ENCODE peak calls at places on chromosomes 7 and 10, in ten cellular contexts. F, W, B, T, I, H, R, J, M and V are unnamed samples. For H3K36me3, the result is how much of the 10 kb centered on the place peaks cover.

GRCh38 chr7:137151056-137151731 is 192.3 kb downstream of the PTN start:
- DNase-seq in H (no peak), M (no peak), F (no peak), J (no peak), I (no peak), T (no peak), W (no peak), B (no peak), R (no peak), V (no peak)

GRCh38 chr7:67589178-67589577 is 592.5 kb downstream of the TYW1 start:
- DNase-seq in R (no peak), F (no peak), T (no peak), B (no peak), M (no peak), I (no peak), H (no peak), J (no peak), W (no peak), V (no peak)

GRCh38 chr7:30224511-30225031 is 59.8 kb upstream of the ZNRF2 start:
- DNase-seq in I (no peak), H (no peak), R (peak), M (no peak), F (no peak), T (no peak), B (no peak), W (no peak), J (no peak), V (peak)

GRCh38 chr10:17643339-17643754 is 604 bp upstream of the STAM start:
- DNase-seq in T (peak), H (peak), M (peak), W (peak), I (peak), J (no peak), F (peak), R (peak), B (peak), V (peak)

GRCh38 chr10:32163076-32163773 is 107.0 kb upstream of the KIF5B start:
- DNase-seq in R (no peak), F (no peak), T (no peak), B (no peak), H (no peak), M (no peak), W (no peak), J (no peak), I (no peak), V (no peak)

GRCh38 chr10:36349445-36350063 is 707.5 kb upstream of the FZD8 start:
- DNase-seq in I (no peak), R (no peak), T (no peak), M (no peak), F (no peak), W (no peak), B (no peak), J (peak), H (no peak), V (no peak)

GRCh38 chr10:30854656-30855055 is 177.0 kb downstream of the ZNF438 start:
- DNase-seq in H (no peak), F (no peak), B (no peak), I (no peak), T (no peak), J (no peak), M (no peak), W (no peak), R (no peak), V (no peak)

GRCh38 chr7:81014266-81014665 is 95.4 kb upstream of the SEMA3C start:
- DNase-seq in H (no peak), R (no peak), I (no peak), T (no peak), F (no peak), J (no peak), W (no peak), B (no peak), M (no peak), V (no peak)

GRCh38 chr7:5143935-5144903 is 45.8 kb upstream of the WIPI2 start:
- DNase-seq in T (no peak), M (peak), J (peak), B (peak), I (peak), R (no peak), W (peak), F (peak), H (peak), V (no peak)

GRCh38 chr7:159119026-159119741 is 25.5 kb downstream of the VIPR2 start:
- DNase-seq in T (peak), J (no peak), H (no peak), W (no peak), B (peak), R (no peak), I (no peak), F (no peak), M (no peak), V (peak)

GRCh38 chr7:86814980-86815379 is 171.3 kb downstream of the GRM3 start:
- DNase-seq in R (no peak), F (no peak), M (no peak), J (peak), H (no peak), I (no peak), W (no peak), B (no peak), T (no peak), V (no peak)

GRCh38 chr10:104317195-104318095 is 20.8 kb downstream of the ITPRIP start:
- DNase-seq in H (no peak), B (peak), W (no peak), J (peak), I (peak), M (no peak), T (peak), F (no peak), R (no peak), V (no peak)
- H3K27ac ChIP-seq in H (no peak), B (no peak), W (no peak), J (peak), I (peak), M (no peak), T (no peak), F (peak), R (peak), V (peak)

DNA sequence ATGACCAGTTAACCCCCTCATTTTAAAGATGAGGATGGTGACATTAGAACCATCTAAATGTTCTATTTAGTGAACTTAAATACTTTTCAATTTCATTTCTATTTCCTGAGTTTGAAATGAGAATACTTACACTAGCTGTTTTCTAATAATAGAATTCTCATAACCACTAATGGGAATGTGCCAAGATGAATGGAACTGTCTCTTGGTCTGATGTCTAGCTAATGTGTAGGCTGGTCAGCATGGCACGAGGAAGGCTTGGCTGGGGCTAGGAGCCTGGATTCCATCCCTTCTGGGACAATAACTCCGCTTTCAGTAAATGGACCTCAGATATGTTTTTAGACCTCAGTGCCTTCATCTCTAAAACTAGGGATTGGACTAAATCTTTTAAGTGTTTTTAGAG is 185.8 kb upstream of the NRP1 start:
- DNase-seq in W (no peak), J (no peak), T (no peak), I (no peak), F (no peak), B (no peak), H (no peak), R (no peak), M (no peak), V (no peak)
- TF ChIP-seq CTCF in W (no peak), J (no peak), T (no peak), I (no peak), F (no peak), B (no peak), H (no peak), R (no peak), M (no peak), V (no peak)

GRCh38 chr10:13189946-13190345 is 28.6 kb downstream of the MCM10 start:
- DNase-seq in R (no peak), B (no peak), I (no peak), T (no peak), H (no peak), M (no peak), W (no peak), J (no peak), F (no peak), V (no peak)

GRCh38 chr10:13188593-13188992 is 27.2 kb downstream of the MCM10 start:
- DNase-seq in F (no peak), T (no peak), W (no peak), J (no peak), H (no peak), I (no peak), M (no peak), R (no peak), B (no peak), V (no peak)

GRCh38 chr10:13195016-13195415 is 33.7 kb downstream of the MCM10 start:
- DNase-seq in W (no peak), I (no peak), F (no peak), M (no peak), H (no peak), T (no peak), R (no peak), J (no peak), B (no peak), V (no peak)

GRCh38 chr10:13193637-13194036 is 32.3 kb downstream of the MCM10 start:
- DNase-seq in M (no peak), B (no peak), R (no peak), J (no peak), T (no peak), F (no peak), H (no peak), W (no peak), I (no peak), V (no peak)

GRCh38 chr10:13191362-13191761 is 30.0 kb downstream of the MCM10 start:
- DNase-seq in T (no peak), R (no peak), F (no peak), M (no peak), J (no peak), W (no peak), I (no peak), B (no peak), H (no peak), V (no peak)
- H3K36me3 ChIP-seq in T (under half), R (under half), F (under half), M (under half), J (half or more), W (under half), I (under half), B (under half), H (under half), V (under half)

DNA sequence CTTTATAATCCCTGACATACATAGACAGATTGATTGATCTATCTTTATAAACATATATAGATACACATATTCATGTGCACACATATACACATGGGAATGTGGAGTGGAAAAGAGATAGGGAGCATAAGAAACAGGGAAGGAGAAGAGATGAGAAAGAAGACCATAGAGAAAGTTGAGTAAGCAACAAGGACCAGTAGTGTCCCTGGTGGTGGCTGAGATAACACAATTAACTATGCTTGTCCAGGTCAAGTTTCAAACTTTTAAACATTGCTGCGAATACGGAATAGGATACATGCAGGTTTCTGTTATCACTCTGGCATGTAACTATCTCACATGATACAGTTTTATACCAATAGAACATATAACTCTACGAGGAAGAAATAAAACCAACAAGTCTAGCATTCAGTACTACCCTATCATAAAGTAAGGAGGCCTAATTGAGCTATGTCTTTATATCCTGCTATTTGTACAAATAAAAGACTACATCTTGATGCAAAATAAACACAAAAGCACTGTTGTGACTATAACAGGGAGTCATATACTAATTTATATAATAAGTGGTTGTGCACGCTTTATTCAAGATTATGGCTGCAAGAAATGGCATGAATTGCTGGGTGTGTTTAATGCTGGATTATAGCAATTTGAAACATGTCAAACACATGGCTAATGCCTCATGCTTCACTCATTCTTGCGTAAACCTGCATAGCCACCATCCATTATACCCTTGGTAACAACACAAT is 8.0 kb downstream of the FOXP2 start:
- DNase-seq in T (no peak), W (no peak), F (peak), B (no peak), R (no peak), I (no peak), J (no peak), H (no peak), M (no peak), V (no peak)
- H3K27ac ChIP-seq in T (no peak), W (no peak), F (peak), B (no peak), R (no peak), I (peak), J (no peak), H (no peak), M (no peak), V (no peak)

DNA sequence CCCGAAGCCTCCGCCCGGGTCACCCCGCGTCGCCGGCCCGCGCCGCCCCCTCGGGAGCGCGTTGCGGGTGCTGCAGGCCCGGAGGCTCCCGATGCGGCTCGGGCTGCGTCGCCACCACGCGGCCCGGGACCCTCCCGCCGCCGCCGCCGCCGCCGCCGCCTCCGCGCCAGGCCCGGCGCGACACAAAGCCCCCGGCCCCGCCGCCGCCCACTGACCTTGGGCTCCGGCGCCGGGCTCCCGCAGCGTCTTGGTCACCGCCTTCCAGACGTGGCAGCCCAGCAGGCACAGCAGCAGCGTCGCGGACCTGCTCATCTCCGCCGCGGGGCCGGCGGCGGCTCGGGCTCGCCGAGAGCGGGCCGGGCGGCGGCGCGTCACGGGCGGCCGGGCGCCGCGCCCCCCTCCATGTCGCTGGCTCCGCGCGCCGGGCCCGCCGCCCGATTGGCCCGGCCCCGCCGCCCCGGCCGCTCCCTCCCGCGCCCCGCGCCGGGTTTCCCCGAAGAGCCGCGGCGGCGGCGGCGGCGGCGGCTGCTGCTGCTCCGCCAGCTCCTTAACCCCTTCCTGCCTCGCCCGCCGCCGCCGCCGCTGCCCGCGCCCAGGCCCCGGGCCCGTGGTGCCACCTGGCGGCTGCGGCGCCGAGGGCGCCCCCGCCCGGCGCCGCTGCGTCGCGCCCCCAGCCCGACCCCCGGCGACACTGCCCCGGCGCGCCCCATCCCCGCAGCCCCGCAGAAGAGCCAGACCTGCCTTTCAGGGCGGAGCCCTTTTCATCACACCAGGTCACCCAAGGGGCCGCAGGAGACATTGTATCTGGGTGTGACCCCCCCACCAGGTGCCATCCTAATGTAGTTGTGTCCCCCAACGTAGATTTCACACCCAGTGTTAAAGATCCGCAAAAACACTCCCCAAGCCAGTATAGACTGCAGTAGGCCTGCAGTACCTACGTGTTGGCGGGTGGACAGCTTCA is at the start of gene FAM171A1:
- DNase-seq in W (peak), B (peak), J (peak), H (peak), M (peak), I (no peak), T (peak), F (peak), R (peak), V (peak)
- TF ChIP-seq CTCF in W (no peak), B (peak), J (no peak), H (peak), M (no peak), I (no peak), T (no peak), F (no peak), R (no peak), V (no peak)

GRCh38 chr10:78526347-78526746 is 492.7 kb downstream of the RPS24 start:
- DNase-seq in H (no peak), F (no peak), W (no peak), R (no peak), B (no peak), T (no peak), M (no peak), J (no peak), I (no peak), V (no peak)

GRCh38 chr10:78524941-78525340 is 491.3 kb downstream of the RPS24 start:
- DNase-seq in H (no peak), M (no peak), T (no peak), W (no peak), I (peak), R (no peak), J (no peak), F (no peak), B (no peak), V (no peak)

GRCh38 chr10:78527296-78527695 is 493.6 kb downstream of the RPS24 start:
- DNase-seq in F (no peak), T (no peak), H (no peak), R (no peak), M (no peak), I (no peak), W (no peak), B (no peak), J (no peak), V (no peak)

GRCh38 chr10:78523453-78523852 is 489.8 kb downstream of the RPS24 start:
- DNase-seq in B (no peak), H (no peak), I (peak), J (no peak), T (no peak), F (no peak), R (no peak), W (no peak), M (no peak), V (no peak)

DNA sequence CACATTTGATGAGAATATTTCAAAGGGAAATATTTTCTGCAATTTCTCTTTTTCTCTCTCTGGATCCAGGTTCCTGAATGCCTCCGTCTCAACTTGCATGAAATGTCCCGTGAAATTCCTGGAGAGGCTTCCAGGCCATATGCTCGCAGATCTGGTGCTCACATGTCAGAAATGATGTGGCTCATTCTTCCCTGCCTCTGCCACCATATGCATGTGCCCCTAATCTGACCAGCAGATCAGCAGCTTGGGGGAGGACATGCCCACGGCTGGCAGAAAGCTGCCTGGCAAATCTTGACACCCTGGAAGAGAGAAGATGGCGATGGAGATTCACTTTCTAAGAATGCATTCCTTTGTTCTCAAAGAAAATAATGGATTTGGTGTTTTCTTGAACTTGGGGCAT is 490.7 kb downstream of the RPS24 start:
- DNase-seq in H (no peak), M (no peak), J (no peak), I (peak), T (no peak), R (no peak), W (no peak), B (no peak), F (no peak), V (no peak)
- H3K36me3 ChIP-seq in H (under half), M (under half), J (under half), I (under half), T (under half), R (under half), W (under half), B (under half), F (under half), V (under half)

GRCh38 chr7:75967573-75967997 is 26.8 kb downstream of the TMEM120A start:
- DNase-seq in R (no peak), H (no peak), M (no peak), B (peak), W (no peak), J (no peak), I (no peak), F (no peak), T (no peak), V (no peak)
- H3K27ac ChIP-seq in R (peak), H (peak), M (no peak), B (peak), W (no peak), J (no peak), I (peak), F (peak), T (peak), V (peak)